ENCODE peak calls at places on chromosomes 3 and 15, in five cellular contexts. I, P, N, L and Q are unnamed samples.

GRCh38 chr3:122451371-122451770 is 35.5 kb upstream of the WDR5B start:
- DNase-seq in I (no peak), P (no peak), N (no peak), L (no peak), Q (no peak)

GRCh38 chr15:79090487-79091203 is at the start of gene RASGRF1:
- DNase-seq in I (no peak), P (no peak), N (no peak), L (peak), Q (no peak)

GRCh38 chr3:42732196-42732828 is 29.7 kb upstream of the HHATL start:
- DNase-seq in I (no peak), P (no peak), N (no peak), L (no peak), Q (no peak)

GRCh38 chr3:131730581-131730980 is 227.8 kb upstream of the MRPL3 start:
- DNase-seq in I (no peak), P (no peak), N (no peak), L (no peak), Q (no peak)

GRCh38 chr15:63200464-63201242 is 11.2 kb downstream of the RAB8B start:
- DNase-seq in I (no peak), P (no peak), N (no peak), L (no peak), Q (no peak)

GRCh38 chr3:16461463-16462245 is 51.8 kb downstream of the RFTN1 start:
- DNase-seq in I (no peak), P (no peak), N (no peak), L (peak), Q (no peak)

GRCh38 chr3:132605374-132605792 is 8.3 kb downstream of the ACKR4 start:
- DNase-seq in I (no peak), P (no peak), N (no peak), L (no peak), Q (no peak)

GRCh38 chr3:71163216-71163918 is 420.2 kb downstream of the FOXP1 start:
- DNase-seq in I (no peak), P (no peak), N (no peak), L (no peak), Q (no peak)

GRCh38 chr15:44536298-44536961 is 517 bp upstream of the EIF3J start:
- DNase-seq in I (peak), P (no peak), N (peak), L (peak), Q (peak)

GRCh38 chr15:69979269-69979668 is 118.4 kb downstream of the TLE3 start:
- DNase-seq in I (no peak), P (no peak), N (no peak), L (no peak), Q (peak)

GRCh38 chr15:34588046-34588674 is 4.7 kb upstream of the GOLGA8B start:
- DNase-seq in I (peak), P (no peak), N (peak), L (peak), Q (peak)

GRCh38 chr3:14439501-14440167 is 37.2 kb downstream of the SLC6A6 start:
- DNase-seq in I (peak), P (no peak), N (no peak), L (peak), Q (no peak)

GRCh38 chr3:144229973-144230372 is 258.4 kb downstream of the DIPK2A start:
- DNase-seq in I (no peak), P (no peak), N (no peak), L (no peak), Q (no peak)

GRCh38 chr15:86647810-86648440 is 568.3 kb downstream of the AGBL1 start:
- DNase-seq in I (no peak), P (no peak), N (no peak), L (no peak), Q (no peak)

GRCh38 chr3:196268270-196269163 is 19.0 kb downstream of the PCYT1A start:
- DNase-seq in I (no peak), P (no peak), N (no peak), L (no peak), Q (no peak)

GRCh38 chr15:42595641-42596240 is 20.3 kb downstream of the STARD9 start:
- DNase-seq in I (no peak), P (no peak), N (no peak), L (no peak), Q (no peak)

GRCh38 chr3:72947715-72948507 is 48.7 kb upstream of the PPP4R2 start:
- DNase-seq in I (no peak), P (no peak), N (no peak), L (no peak), Q (no peak)

GRCh38 chr3:64166584-64167155 is 58.6 kb downstream of the PRICKLE2 start:
- DNase-seq in I (no peak), P (no peak), N (peak), L (peak), Q (no peak)

GRCh38 chr3:111616417-111617105 is 21.4 kb upstream of the ZBED2 start:
- DNase-seq in I (no peak), P (no peak), N (no peak), L (no peak), Q (no peak)

GRCh38 chr3:46089237-46090011 is 62.1 kb upstream of the XCR1 start:
- DNase-seq in I (no peak), P (peak), N (no peak), L (no peak), Q (no peak)

GRCh38 chr15:43410572-43411214 is 39.8 kb downstream of the TUBGCP4 start:
- DNase-seq in I (peak), P (no peak), N (no peak), L (no peak), Q (no peak)

GRCh38 chr3:122609798-122610559 is 32.5 kb downstream of the PARP15 start:
- DNase-seq in I (no peak), P (peak), N (peak), L (no peak), Q (peak)

GRCh38 chr3:147419062-147419701 is 10.0 kb downstream of the ZIC1 start:
- DNase-seq in I (peak), P (no peak), N (no peak), L (peak), Q (no peak)

GRCh38 chr3:63763156-63763555 is 55.9 kb upstream of the C3orf49 start:
- DNase-seq in I (no peak), P (no peak), N (no peak), L (no peak), Q (no peak)

GRCh38 chr15:100114100-100114499 is 227.7 kb downstream of the ADAMTS17 start:
- DNase-seq in I (no peak), P (no peak), N (no peak), L (no peak), Q (no peak)

DNA sequence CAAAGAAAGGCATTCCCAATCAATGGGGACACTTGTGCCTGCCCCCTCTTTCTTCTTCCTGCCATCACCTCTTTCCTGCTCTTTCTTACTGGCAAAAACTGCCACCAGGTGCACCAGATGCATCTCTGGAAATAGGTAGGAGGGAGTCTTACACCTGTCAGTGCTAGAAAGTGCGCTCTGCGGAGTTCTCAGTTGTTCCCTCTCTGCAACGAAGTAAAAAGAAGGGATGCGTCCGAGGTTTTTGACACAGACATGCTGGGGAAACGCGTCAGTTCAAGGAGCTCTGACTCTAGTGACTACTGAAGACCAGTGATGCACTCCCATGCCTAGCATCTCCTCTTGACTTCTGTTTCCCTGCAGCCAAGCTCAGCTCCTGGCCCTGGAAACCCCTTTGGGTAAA is 766 bp upstream of the GRM7 start:
- DNase-seq in I (no peak), P (no peak), N (no peak), L (peak), Q (no peak)
- TF ChIP-seq SIN3A in I (no peak), P (no peak), N (no peak), L (no peak), Q (no peak)

DNA sequence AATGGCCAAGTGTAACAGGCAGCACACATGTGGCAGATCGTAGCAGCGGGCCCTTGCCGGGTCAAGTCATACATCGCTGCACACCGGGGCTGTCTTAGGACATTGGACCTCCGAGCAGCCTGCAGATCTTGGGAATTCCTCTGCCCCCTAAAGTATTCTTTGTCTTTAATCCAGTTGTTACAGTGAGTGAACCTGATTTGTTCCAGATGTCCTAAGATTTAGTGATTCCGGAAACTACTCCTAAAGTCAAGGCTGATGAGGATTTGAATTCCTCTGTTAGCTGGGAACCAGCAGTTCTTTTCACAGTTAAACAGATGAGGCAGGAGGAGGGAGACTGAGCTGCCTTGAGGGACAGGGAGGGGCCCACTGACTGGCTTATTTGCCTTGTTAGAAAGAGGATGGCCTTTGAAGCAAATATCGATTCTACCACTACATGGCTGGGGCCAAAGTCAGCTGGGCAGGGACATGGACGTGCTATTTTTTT is 190.6 kb upstream of the CTDSPL start:
- DNase-seq in I (no peak), P (no peak), N (no peak), L (no peak), Q (no peak)
- H3K27ac ChIP-seq in I (no peak), P (no peak), N (no peak), L (peak), Q (no peak)

DNA sequence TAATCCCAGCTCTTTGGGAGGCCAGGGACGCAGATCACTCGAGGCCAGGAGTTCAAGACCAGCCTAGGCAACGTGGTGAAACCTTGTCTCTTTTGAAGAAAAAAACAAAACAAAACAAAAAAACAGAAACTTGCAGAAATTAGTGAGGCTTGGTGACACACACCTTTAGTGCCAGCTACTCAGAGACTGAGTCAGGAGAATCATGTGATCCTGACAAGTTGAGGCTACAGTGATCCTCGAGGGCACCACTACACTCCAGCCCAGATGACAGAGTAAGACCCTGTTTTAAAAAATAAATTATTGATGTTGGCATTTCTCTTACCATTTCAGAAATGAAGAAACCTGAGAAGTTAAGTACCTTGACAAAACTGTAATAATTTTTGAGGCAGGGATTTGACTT is 44.6 kb upstream of the CCNB2 start:
- DNase-seq in I (no peak), P (no peak), N (no peak), L (no peak), Q (no peak)
- TF ChIP-seq SIN3A in I (no peak), P (no peak), N (no peak), L (no peak), Q (no peak)

GRCh38 chr3:117350386-117350785 is 640.8 kb downstream of the TUSC7 start:
- DNase-seq in I (no peak), P (no peak), N (no peak), L (no peak), Q (no peak)
- H3K27ac ChIP-seq in I (no peak), P (no peak), N (no peak), L (no peak), Q (no peak)

GRCh38 chr3:180430896-180431295 is 171.1 kb upstream of the TTC14 start:
- DNase-seq in I (no peak), P (no peak), N (no peak), L (no peak), Q (no peak)

GRCh38 chr3:180433172-180433571 is 168.8 kb upstream of the TTC14 start:
- DNase-seq in I (no peak), P (no peak), N (no peak), L (no peak), Q (no peak)
- TF ChIP-seq SIN3A in I (no peak), P (no peak), N (no peak), L (no peak), Q (no peak)

DNA sequence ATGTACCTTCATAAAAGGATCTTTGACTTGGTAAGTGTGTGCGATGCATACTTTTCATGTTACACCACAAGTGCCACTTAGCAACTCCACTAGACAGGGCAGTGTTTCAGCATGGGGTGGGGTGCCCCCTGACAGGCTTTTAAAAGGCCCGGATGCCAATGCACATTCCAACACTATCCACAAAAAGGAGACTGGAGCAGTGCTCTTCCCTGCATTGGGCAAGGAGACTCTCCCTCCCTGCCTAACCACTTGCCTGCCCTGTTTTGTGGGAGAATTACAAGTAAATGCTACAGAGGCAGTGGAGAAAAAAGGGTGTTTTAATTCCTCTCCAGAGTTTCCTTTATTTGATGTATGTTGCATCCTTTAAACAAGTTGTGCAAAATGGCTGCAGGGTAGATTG is 1.7 kb upstream of the RARB start:
- DNase-seq in I (no peak), P (no peak), N (no peak), L (no peak), Q (no peak)
- H3K27ac ChIP-seq in I (no peak), P (no peak), N (no peak), L (peak), Q (no peak)